ENCODE peak calls at places on chromosomes 3 and 15, in six cellular contexts. S, G, C, O, N and Q are unnamed samples.

GRCh38 chr3:197516517-197516889 is 39.3 kb downstream of the BDH1 start:
- DNase-seq in C (no peak), O (no peak), N (peak; percentile 29), S (no peak), G (peak; percentile 98), Q (peak; percentile 91)

GRCh38 chr15:50542051-50542450 is 4.4 kb downstream of the USP50 start:
- DNase-seq in G (no peak), S (no peak), C (no peak), O (no peak), N (no peak), Q (no peak)

GRCh38 chr3:27717200-27717852 is 4.8 kb downstream of the EOMES start:
- DNase-seq in O (no peak), G (no peak), C (no peak), S (no peak), N (no peak), Q (no peak)

GRCh38 chr15:38853608-38854007 is 289.0 kb upstream of the RASGRP1 start:
- DNase-seq in C (no peak), G (peak; percentile 36), O (no peak), S (peak; percentile 2), N (no peak), Q (peak; percentile 12)

GRCh38 chr15:81312790-81313543 is 11.0 kb downstream of the STARD5 start:
- DNase-seq in N (peak; percentile 73), O (peak; percentile 62), G (peak; percentile 99), S (no peak), C (peak; percentile 67), Q (peak; percentile 95)

GRCh38 chr15:27059610-27060202 is 88.7 kb downstream of the GABRG3 start:
- DNase-seq in S (peak; percentile 68), C (no peak), G (peak; percentile 44), N (no peak), O (peak; percentile 25), Q (peak; percentile 28)

GRCh38 chr15:81061490-81062235 is 60.9 kb downstream of the TLNRD1 start:
- DNase-seq in C (no peak), N (no peak), G (no peak), S (no peak), O (no peak), Q (no peak)

GRCh38 chr15:66133247-66133646 is 120.3 kb downstream of the MEGF11 start:
- DNase-seq in G (no peak), N (no peak), O (no peak), S (no peak), C (no peak), Q (no peak)

GRCh38 chr15:57680021-57680420 is 26.5 kb upstream of the POLR2M start:
- DNase-seq in O (no peak), G (peak; percentile 71), S (no peak), N (no peak), C (no peak), Q (peak; percentile 64)

GRCh38 chr3:53091011-53091410 is 39.2 kb downstream of the RFT1 start:
- DNase-seq in C (no peak), S (no peak), G (no peak), N (no peak), O (no peak), Q (no peak)

GRCh38 chr3:192915306-192915705 is 2.4 kb downstream of the MB21D2 start:
- DNase-seq in S (no peak), N (no peak), C (no peak), O (no peak), G (peak; percentile 70), Q (no peak)

GRCh38 chr3:51706788-51707731 is at the start of gene GRM2:
- DNase-seq in N (peak; percentile 81), S (peak; percentile 85), O (peak; percentile 62), C (peak; percentile 78), G (peak; percentile 14), Q (peak; percentile 87)

GRCh38 chr15:90002428-90002844 is 1.3 kb downstream of the ZNF710 start:
- DNase-seq in C (peak; percentile 44), S (no peak), G (peak; percentile 41), O (no peak), N (peak; percentile 75), Q (peak; percentile 57)

DNA sequence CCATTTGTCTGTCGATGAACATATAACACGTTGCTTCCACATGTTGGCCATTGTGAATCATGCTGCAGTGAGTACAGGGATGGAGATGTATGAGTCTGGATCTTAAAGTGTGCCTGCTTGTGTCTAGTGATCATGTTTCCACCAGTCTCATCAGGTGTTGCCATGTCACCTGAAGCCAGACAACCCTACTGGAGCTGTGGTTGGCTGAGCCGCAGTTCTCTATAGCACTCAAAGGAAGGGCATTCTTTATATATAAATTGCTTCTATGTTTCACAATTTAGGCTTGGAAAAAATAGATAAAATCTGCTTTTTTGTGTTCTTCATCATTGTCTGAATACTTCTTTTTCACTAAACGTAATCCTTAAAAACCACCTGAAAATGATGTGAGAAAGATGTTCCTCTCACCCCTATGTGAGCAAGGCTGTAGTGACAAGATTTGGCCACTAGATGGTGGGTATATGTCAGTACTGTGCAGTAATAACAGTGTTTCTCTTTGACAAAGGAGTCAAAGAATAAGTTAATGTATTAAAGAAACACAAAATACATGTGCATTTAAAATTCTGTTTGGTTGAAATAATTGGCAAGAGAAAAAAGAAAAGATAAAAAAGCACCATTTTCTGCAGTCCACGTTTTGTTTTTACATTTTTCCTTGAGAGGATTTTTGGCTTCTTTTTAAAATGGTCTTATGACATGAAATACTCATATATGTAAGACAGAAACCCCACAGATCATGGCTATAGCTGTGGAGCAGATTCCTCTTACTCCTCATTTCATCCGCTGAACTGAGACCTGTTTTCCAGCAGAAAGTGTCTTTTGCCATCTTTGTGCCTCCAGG is 394.5 kb upstream of the DPPA4 start:
- DNase-seq in N (no peak), C (no peak), S (peak; percentile 55), G (peak; percentile 84), O (peak; percentile 60), Q (peak; percentile 48)
- TF ChIP-seq CTCF in N (peak; percentile 83), C (peak; percentile 86), S (peak; percentile 95), G (peak; percentile 93), O (peak; percentile 85), Q (peak; percentile 88)

GRCh38 chr15:34853001-34853758 is 57.8 kb upstream of the ACTC1 start:
- DNase-seq in O (no peak), C (no peak), N (no peak), G (peak; percentile 8), S (no peak), Q (no peak)
- TF ChIP-seq CTCF in O (no peak), C (no peak), N (no peak), G (no peak), S (no peak), Q (no peak)

DNA sequence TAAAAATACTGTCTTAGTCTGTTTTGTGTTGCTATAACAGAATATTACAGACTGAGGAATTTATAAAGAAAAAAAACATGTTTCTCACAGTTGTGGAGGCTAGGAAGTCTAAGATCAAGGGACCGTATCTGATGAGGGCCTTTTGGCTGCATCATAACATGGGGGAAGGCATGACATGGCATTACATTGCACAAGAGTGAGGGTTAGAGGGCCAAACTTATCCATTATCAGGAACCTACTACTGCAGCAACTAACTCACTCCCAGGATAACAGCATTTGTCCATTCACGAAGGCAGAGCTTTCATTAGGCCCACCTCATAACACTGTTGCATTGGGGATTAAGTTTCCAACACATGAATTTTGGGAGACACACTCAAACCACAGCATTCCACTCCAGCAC is 30.3 kb downstream of the SYN2 start:
- DNase-seq in C (no peak), S (no peak), G (no peak), O (no peak), N (no peak), Q (no peak)
- TF ChIP-seq CTCF in C (no peak), S (no peak), G (no peak), O (no peak), N (no peak), Q (no peak)

DNA sequence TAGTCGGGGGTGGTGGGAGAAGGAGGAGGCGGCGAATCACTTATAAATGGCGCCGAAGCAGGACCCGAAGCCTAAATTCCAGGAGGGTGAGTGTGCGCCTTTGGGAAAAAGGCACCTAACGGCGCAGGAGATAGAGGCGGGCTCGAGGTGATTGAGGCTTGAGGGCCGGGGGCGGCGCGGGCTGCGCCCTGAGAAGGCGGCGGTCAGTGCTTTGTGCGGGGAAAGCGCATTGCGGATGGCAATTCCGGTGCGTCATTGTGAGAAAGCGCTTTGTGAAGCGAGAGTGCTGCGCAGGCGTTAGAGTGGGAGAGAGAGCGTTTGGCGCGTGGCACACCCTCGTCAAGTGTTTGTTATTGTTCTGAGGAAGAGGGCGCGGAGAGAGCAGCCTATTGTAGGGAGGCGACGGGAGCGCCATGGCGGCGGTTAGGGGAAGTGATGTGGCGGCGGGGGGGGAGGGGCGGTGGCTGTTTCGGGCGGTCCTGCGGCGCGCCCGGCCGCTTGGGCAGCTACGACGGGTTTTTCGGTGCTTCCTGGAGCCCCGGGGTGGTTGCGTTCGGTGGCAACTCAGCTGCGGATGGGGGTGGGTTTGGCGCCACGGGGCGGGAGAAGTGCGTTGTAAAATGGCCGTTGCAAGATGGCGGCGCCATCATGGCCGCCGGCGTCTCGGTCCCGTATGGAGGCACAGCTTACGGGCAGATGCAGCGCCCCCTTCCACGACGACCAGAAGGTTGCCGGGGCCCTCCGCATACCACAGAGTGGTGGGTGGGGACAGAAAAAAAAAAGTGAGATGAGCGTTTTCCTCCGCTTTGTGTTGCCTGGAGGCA is 494 bp downstream of the MORF4L1 start:
- DNase-seq in O (peak; percentile 84), S (peak; percentile 88), N (peak; percentile 89), C (peak; percentile 85), G (peak; percentile 82), Q (peak; percentile 76)
- TF ChIP-seq CTCF in O (no peak), S (peak; percentile 58), N (peak; percentile 52), C (peak; percentile 61), G (peak; percentile 47), Q (peak; percentile 66)

GRCh38 chr3:31687020-31687802 is 154.5 kb downstream of the STT3B start:
- DNase-seq in C (no peak), N (no peak), O (no peak), S (no peak), G (no peak), Q (no peak)
- TF ChIP-seq CTCF in C (no peak), N (no peak), O (no peak), S (no peak), G (peak; percentile 50), Q (no peak)

GRCh38 chr3:183515968-183516851 is 39.3 kb downstream of the KLHL6 start:
- DNase-seq in N (no peak), S (no peak), O (no peak), G (no peak), C (no peak), Q (no peak)
- TF ChIP-seq CTCF in N (no peak), S (no peak), O (no peak), G (no peak), C (no peak), Q (no peak)